ENCODE peak calls at places on chromosome 12, in five cellular contexts. One of them, this sample, is unnamed.

GRCh38 chr12:127308148-127308547 is 958.8 kb upstream of the TMEM132C start:
- DNase-seq in heart left ventricle: no peak
- DNase-seq in ovary: no peak
- DNase-seq in uterus: no peak
- DNase-seq in CD8-positive, alpha-beta T cell: no peak
- DNase-seq in this sample: no peak

GRCh38 chr12:99267038-99267437 is 380.5 kb upstream of the GARIN6 start:
- DNase-seq in heart left ventricle: no peak
- DNase-seq in ovary: no peak
- DNase-seq in uterus: no peak
- DNase-seq in CD8-positive, alpha-beta T cell: no peak
- DNase-seq in this sample: no peak

GRCh38 chr12:131830335-131831020 is 2.3 kb downstream of the MMP17 start:
- DNase-seq in heart left ventricle: peak; percentile 92
- DNase-seq in ovary: peak; percentile 87
- DNase-seq in uterus: peak; percentile 66
- DNase-seq in CD8-positive, alpha-beta T cell: no peak
- DNase-seq in this sample: peak; percentile 62

GRCh38 chr12:26113853-26114719 is 10.8 kb downstream of the BHLHE41 start:
- DNase-seq in heart left ventricle: peak; percentile 96
- DNase-seq in ovary: peak; percentile 98
- DNase-seq in uterus: peak; percentile 96
- DNase-seq in CD8-positive, alpha-beta T cell: peak; percentile 43
- DNase-seq in this sample: peak; percentile 97

GRCh38 chr12:78120866-78121590 is 290.3 kb downstream of the NAV3 start:
- DNase-seq in heart left ventricle: no peak
- DNase-seq in ovary: no peak
- DNase-seq in uterus: no peak
- DNase-seq in CD8-positive, alpha-beta T cell: no peak
- DNase-seq in this sample: no peak

GRCh38 chr12:49338830-49339463 is 2.0 kb upstream of the C1QL4 start:
- DNase-seq in heart left ventricle: no peak
- DNase-seq in ovary: no peak
- DNase-seq in uterus: no peak
- DNase-seq in CD8-positive, alpha-beta T cell: no peak
- DNase-seq in this sample: no peak

GRCh38 chr12:78315018-78315417 is 484.3 kb downstream of the NAV3 start:
- DNase-seq in heart left ventricle: no peak
- DNase-seq in ovary: no peak
- DNase-seq in uterus: no peak
- DNase-seq in CD8-positive, alpha-beta T cell: no peak
- DNase-seq in this sample: no peak

GRCh38 chr12:14272954-14273910 is 92.2 kb upstream of the ATF7IP start:
- DNase-seq in heart left ventricle: no peak
- DNase-seq in ovary: no peak
- DNase-seq in uterus: no peak
- DNase-seq in CD8-positive, alpha-beta T cell: no peak
- DNase-seq in this sample: no peak

GRCh38 chr12:64400041-64400440 is 4.2 kb upstream of the XPOT start:
- DNase-seq in heart left ventricle: no peak
- DNase-seq in ovary: no peak
- DNase-seq in uterus: no peak
- DNase-seq in CD8-positive, alpha-beta T cell: no peak
- DNase-seq in this sample: no peak

GRCh38 chr12:80086025-80086424 is 13.3 kb upstream of the OTOGL start:
- DNase-seq in heart left ventricle: no peak
- DNase-seq in ovary: no peak
- DNase-seq in uterus: no peak
- DNase-seq in CD8-positive, alpha-beta T cell: no peak
- DNase-seq in this sample: no peak

GRCh38 chr12:62711626-62712305 is 223.2 kb downstream of the PPM1H start:
- DNase-seq in heart left ventricle: no peak
- DNase-seq in ovary: no peak
- DNase-seq in uterus: no peak
- DNase-seq in CD8-positive, alpha-beta T cell: no peak
- DNase-seq in this sample: no peak

GRCh38 chr12:29164477-29165163 is 15.5 kb downstream of the FAR2 start:
- DNase-seq in heart left ventricle: no peak
- DNase-seq in ovary: no peak
- DNase-seq in uterus: no peak
- DNase-seq in CD8-positive, alpha-beta T cell: no peak
- DNase-seq in this sample: no peak

GRCh38 chr12:62738105-62738504 is 196.8 kb downstream of the PPM1H start:
- DNase-seq in heart left ventricle: no peak
- DNase-seq in ovary: no peak
- DNase-seq in uterus: no peak
- DNase-seq in CD8-positive, alpha-beta T cell: no peak
- DNase-seq in this sample: no peak

GRCh38 chr12:112877006-112877405 is 29.8 kb upstream of the OAS1 start:
- DNase-seq in heart left ventricle: no peak
- DNase-seq in ovary: no peak
- DNase-seq in uterus: no peak
- DNase-seq in CD8-positive, alpha-beta T cell: no peak
- DNase-seq in this sample: no peak

GRCh38 chr12:51192284-51192671 is 19.3 kb upstream of the TFCP2 start:
- DNase-seq in heart left ventricle: no peak
- DNase-seq in ovary: no peak
- DNase-seq in uterus: no peak
- DNase-seq in CD8-positive, alpha-beta T cell: no peak
- DNase-seq in this sample: no peak
- TF ChIP-seq CTCF in heart left ventricle: no peak
- TF ChIP-seq CTCF in ovary: no peak
- TF ChIP-seq CTCF in uterus: no peak
- TF ChIP-seq CTCF in CD8-positive, alpha-beta T cell: no peak
- TF ChIP-seq CTCF in this sample: no peak

DNA sequence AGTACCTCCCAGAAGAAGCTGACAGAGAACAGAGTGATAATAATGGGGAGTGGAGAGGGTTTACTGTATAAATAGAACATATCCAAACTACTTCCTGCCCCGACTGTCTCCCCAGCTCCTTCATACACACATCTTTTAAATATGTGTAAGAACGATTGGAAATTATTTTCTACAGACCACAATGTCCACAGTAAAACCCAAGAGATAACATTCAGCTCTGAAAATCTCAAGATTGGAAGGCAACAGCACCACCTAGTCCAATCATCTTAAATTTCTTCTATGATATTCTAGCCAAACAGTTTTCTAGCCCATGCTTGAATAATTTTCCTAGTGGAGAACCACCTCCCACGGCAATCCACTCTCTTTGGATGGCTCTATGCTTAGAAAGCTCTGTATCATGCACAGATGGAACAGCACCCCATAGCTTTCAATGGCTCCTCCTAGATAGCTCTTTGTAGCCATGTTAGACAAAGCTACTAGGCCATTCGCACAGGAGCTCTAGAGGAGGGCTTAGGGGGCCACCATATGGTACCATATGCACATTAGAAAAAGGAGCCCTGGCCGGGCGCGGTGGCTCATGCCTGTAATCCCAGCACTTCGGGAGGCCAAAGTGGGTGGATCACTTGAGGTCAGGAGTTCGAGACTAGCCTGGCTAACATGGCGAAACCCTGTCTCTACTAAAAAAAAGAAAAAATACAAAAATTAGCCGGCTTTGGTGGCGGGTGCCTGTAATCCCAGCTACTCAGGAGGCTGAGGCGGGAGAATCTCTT is 18.1 kb downstream of the VDR start:
- DNase-seq in heart left ventricle: no peak
- DNase-seq in ovary: no peak
- DNase-seq in uterus: no peak
- DNase-seq in CD8-positive, alpha-beta T cell: no peak
- DNase-seq in this sample: no peak
- TF ChIP-seq CTCF in heart left ventricle: no peak
- TF ChIP-seq CTCF in ovary: no peak
- TF ChIP-seq CTCF in uterus: no peak
- TF ChIP-seq CTCF in CD8-positive, alpha-beta T cell: no peak
- TF ChIP-seq CTCF in this sample: no peak

DNA sequence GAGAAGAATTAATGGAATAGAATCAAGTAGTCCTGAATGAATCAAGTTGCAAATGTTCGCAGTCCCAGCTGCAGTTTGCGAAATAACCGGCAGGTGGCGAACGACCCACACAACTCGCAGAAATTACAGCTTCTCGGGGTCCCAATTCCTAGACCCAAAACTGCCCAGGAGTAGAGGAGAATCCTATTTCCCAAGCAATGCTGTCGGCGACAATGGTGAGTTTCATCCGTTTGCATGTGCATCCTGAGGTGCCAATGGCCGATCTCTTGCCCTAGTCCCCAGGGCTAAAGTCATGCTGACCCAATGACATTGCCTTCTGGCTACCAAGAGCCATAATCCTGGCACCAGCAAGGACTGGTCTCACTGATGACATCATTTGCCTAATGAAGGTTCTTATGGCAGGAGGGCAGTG is 8.5 kb upstream of the ASCL1 start:
- DNase-seq in heart left ventricle: no peak
- DNase-seq in ovary: no peak
- DNase-seq in uterus: no peak
- DNase-seq in CD8-positive, alpha-beta T cell: no peak
- DNase-seq in this sample: peak; percentile 26
- TF ChIP-seq CTCF in heart left ventricle: peak; percentile 80
- TF ChIP-seq CTCF in ovary: peak; percentile 53
- TF ChIP-seq CTCF in uterus: peak; percentile 24
- TF ChIP-seq CTCF in CD8-positive, alpha-beta T cell: peak; percentile 94
- TF ChIP-seq CTCF in this sample: peak; percentile 81

GRCh38 chr12:54736549-54736948 is 88.4 kb upstream of the DCD start:
- DNase-seq in heart left ventricle: no peak
- DNase-seq in ovary: no peak
- DNase-seq in uterus: no peak
- DNase-seq in CD8-positive, alpha-beta T cell: no peak
- DNase-seq in this sample: no peak

GRCh38 chr12:54744590-54744989 is 96.4 kb upstream of the DCD start:
- DNase-seq in heart left ventricle: no peak
- DNase-seq in ovary: no peak
- DNase-seq in uterus: no peak
- DNase-seq in CD8-positive, alpha-beta T cell: no peak
- DNase-seq in this sample: no peak

GRCh38 chr12:54740882-54741281 is 92.7 kb upstream of the DCD start:
- DNase-seq in heart left ventricle: no peak
- DNase-seq in ovary: no peak
- DNase-seq in uterus: no peak
- DNase-seq in CD8-positive, alpha-beta T cell: no peak
- DNase-seq in this sample: no peak
- TF ChIP-seq CTCF in heart left ventricle: no peak
- TF ChIP-seq CTCF in ovary: no peak
- TF ChIP-seq CTCF in uterus: no peak
- TF ChIP-seq CTCF in CD8-positive, alpha-beta T cell: no peak
- TF ChIP-seq CTCF in this sample: no peak

GRCh38 chr12:52362118-52362726 is 5.1 kb downstream of the KRT85 start:
- DNase-seq in heart left ventricle: no peak
- DNase-seq in ovary: no peak
- DNase-seq in uterus: no peak
- DNase-seq in CD8-positive, alpha-beta T cell: no peak
- DNase-seq in this sample: no peak
- TF ChIP-seq CTCF in heart left ventricle: peak; percentile 13
- TF ChIP-seq CTCF in ovary: no peak
- TF ChIP-seq CTCF in uterus: no peak
- TF ChIP-seq CTCF in CD8-positive, alpha-beta T cell: no peak
- TF ChIP-seq CTCF in this sample: no peak

GRCh38 chr12:101490286-101490920 is 15.3 kb downstream of the SPIC start:
- DNase-seq in heart left ventricle: no peak
- DNase-seq in ovary: no peak
- DNase-seq in uterus: no peak
- DNase-seq in CD8-positive, alpha-beta T cell: no peak
- DNase-seq in this sample: peak; percentile 57
- TF ChIP-seq CTCF in heart left ventricle: peak; percentile 55
- TF ChIP-seq CTCF in ovary: peak; percentile 14
- TF ChIP-seq CTCF in uterus: peak; percentile 10
- TF ChIP-seq CTCF in CD8-positive, alpha-beta T cell: no peak
- TF ChIP-seq CTCF in this sample: peak; percentile 66

GRCh38 chr12:57757771-57758170 is 2.9 kb downstream of the MARCHF9 start:
- DNase-seq in heart left ventricle: no peak
- DNase-seq in ovary: no peak
- DNase-seq in uterus: no peak
- DNase-seq in CD8-positive, alpha-beta T cell: no peak
- DNase-seq in this sample: no peak

GRCh38 chr12:57760347-57760982 is 5.6 kb downstream of the MARCHF9 start:
- DNase-seq in heart left ventricle: no peak
- DNase-seq in ovary: no peak
- DNase-seq in uterus: no peak
- DNase-seq in CD8-positive, alpha-beta T cell: no peak
- DNase-seq in this sample: no peak

GRCh38 chr12:57761391-57761998 is 5.4 kb downstream of the CYP27B1 start:
- DNase-seq in heart left ventricle: no peak
- DNase-seq in ovary: no peak
- DNase-seq in uterus: no peak
- DNase-seq in CD8-positive, alpha-beta T cell: no peak
- DNase-seq in this sample: no peak

GRCh38 chr12:57758566-57759359 is 3.9 kb downstream of the MARCHF9 start:
- DNase-seq in heart left ventricle: no peak
- DNase-seq in ovary: no peak
- DNase-seq in uterus: no peak
- DNase-seq in CD8-positive, alpha-beta T cell: no peak
- DNase-seq in this sample: no peak

DNA sequence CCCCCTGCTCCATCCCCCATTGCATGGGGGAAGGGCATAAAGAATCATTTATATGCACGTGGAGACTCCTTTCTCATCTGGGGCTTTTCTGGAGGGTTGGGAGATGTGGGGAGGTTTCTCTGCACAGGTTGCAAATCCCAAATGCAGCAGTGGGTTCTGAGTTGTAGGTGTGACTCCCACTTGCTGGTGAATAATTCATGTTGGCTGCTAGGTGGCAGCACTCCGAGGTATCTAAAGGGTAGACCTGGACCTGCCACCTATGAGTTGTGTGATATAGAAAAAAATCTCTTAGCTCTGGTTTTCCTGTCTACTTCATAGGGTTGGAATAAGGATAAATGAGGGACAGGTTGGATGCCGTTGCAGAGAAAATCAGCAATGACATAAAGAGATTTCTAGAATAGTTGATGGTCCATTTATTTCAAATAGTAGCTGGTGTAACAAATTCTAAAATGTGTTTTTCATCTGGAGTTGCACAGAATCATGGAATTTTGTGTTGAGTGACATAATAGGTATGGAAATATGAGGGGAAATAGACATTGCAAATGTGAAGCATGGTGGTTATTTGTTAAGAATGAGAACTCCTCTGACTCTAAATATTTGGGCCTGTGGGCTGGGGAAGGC is 4.6 kb downstream of the MARCHF9 start:
- DNase-seq in heart left ventricle: no peak
- DNase-seq in ovary: no peak
- DNase-seq in uterus: no peak
- DNase-seq in CD8-positive, alpha-beta T cell: no peak
- DNase-seq in this sample: no peak
- TF ChIP-seq CTCF in heart left ventricle: peak; percentile 52
- TF ChIP-seq CTCF in ovary: no peak
- TF ChIP-seq CTCF in uterus: no peak
- TF ChIP-seq CTCF in CD8-positive, alpha-beta T cell: peak; percentile 56
- TF ChIP-seq CTCF in this sample: peak; percentile 57

DNA sequence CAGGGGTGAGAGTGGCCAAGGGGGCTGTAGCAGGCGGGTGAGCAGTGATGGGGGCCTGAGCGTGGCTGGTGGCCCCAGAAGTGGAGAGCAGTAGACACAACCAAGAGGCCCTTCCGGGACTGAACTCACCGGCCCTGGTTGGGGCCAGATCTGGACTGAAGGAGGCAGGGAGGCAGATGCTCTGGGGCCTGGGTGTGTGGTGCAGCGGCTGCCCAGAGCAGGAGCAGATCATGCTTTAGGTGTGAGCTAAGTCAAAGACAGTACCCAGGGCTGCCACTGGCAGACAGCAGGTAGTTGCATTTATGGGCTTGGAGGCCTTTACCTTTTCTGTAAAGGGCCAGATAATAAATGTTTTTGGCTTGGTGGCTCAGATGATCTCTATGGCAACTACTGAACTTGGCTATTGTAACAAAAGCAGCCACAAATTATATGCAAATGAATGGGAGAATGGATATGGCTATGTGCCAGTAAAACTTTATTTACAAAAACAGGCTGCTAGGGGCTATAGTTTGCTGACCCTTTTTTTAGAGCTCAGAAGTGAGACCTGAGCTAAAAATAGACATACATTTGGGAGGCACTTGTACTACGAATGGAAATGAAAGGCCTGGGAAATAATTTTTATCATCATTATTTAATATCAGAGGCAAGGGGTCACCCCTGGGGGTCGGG is 25.6 kb downstream of the SETD1B start:
- DNase-seq in heart left ventricle: no peak
- DNase-seq in ovary: no peak
- DNase-seq in uterus: no peak
- DNase-seq in CD8-positive, alpha-beta T cell: no peak
- DNase-seq in this sample: no peak
- TF ChIP-seq CTCF in heart left ventricle: no peak
- TF ChIP-seq CTCF in ovary: no peak
- TF ChIP-seq CTCF in uterus: no peak
- TF ChIP-seq CTCF in CD8-positive, alpha-beta T cell: no peak
- TF ChIP-seq CTCF in this sample: no peak

This sample was measured in transverse colon.